ENCODE peak calls at places on chromosome 12, in four cellular contexts. T is IMR-90, Q is H9, G is mesendoderm. M is an unnamed sample.

GRCh38 chr12:30792648-30793499 is 38.1 kb upstream of the CAPRIN2 start:
- DNase-seq in G (peak), T (peak), Q (no peak), M (no peak)

GRCh38 chr12:47819902-47820630 is at the start of gene HDAC7:
- DNase-seq in Q (peak), T (peak), G (peak), M (peak)

GRCh38 chr12:17062296-17063061 is 456.5 kb upstream of the LMO3 start:
- DNase-seq in Q (no peak), G (no peak), T (no peak), M (no peak)

GRCh38 chr12:29521951-29522350 is 24.5 kb upstream of the OVCH1 start:
- DNase-seq in Q (no peak), T (peak), G (no peak), M (no peak)

GRCh38 chr12:16385779-16386646 is 38.6 kb downstream of the MGST1 start:
- DNase-seq in Q (peak), T (peak), G (peak), M (peak)

GRCh38 chr12:2255301-2255700 is 202.5 kb downstream of the CACNA1C start:
- DNase-seq in G (no peak), T (no peak), Q (no peak), M (no peak)

GRCh38 chr12:94595152-94595551 is 55.2 kb downstream of the TMCC3 start:
- DNase-seq in T (no peak), Q (no peak), G (no peak), M (no peak)

GRCh38 chr12:132437252-132438138 is 52.5 kb upstream of the FBRSL1 start:
- DNase-seq in G (peak), Q (peak), T (no peak), M (no peak)

GRCh38 chr12:114636723-114637480 is 47.1 kb downstream of the TBX3 start:
- DNase-seq in T (peak), Q (peak), G (peak), M (no peak)

DNA sequence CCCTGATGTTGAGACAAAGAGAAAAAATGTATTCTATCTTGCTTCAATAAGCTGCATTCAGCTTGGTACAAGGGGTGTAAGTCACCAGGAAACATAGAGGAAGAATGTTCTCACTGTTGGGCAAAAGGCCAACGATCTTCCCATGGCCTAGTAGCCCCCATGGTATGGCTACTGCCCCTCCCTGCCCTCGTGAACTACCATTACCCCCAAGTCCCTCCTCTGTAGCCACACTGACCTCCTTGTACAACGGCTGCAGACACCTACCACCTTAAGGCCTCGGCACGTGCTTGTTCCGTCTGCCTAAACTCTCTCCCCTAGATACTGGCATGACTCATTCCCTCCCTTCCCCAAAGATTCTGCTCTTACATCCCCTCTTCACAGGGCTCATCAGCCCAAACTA is 81.9 kb upstream of the ANO2 start:
- DNase-seq in Q (peak), G (no peak), T (no peak), M (no peak)
- H4K8ac ChIP-seq in Q (no peak), G (no peak), T (no peak), M (no peak)

GRCh38 chr12:93442411-93443340 is 929 bp upstream of the UBE2N start:
- DNase-seq in T (peak), G (peak), Q (no peak), M (no peak)
- H4K8ac ChIP-seq in T (peak), G (no peak), Q (no peak), M (peak)

GRCh38 chr12:108839890-108840230 is 17.5 kb downstream of the SSH1 start:
- DNase-seq in G (no peak), Q (no peak), T (no peak), M (no peak)
- H4K8ac ChIP-seq in G (no peak), Q (no peak), T (peak), M (no peak)

DNA sequence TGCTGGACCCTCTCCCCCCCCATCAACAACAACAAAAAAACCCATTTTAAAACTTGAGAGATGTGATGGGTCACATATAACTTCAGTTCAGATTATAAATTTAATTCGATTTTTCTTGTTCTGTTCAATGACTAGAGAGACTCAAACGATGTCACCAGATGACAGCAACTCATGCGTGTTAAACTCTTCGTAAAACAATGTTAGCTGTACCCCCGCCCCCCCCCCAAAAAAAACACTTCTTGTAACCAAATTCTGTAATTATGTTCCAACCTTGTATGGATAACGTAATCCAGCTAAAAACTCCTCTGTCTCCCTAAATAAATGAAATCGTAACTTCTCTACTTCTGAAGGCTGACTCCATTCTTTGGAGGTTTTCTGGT is 614 bp upstream of the NACA start:
- DNase-seq in T (no peak), Q (no peak), G (no peak), M (no peak)
- H4K8ac ChIP-seq in T (peak), Q (no peak), G (no peak), M (no peak)

GRCh38 chr12:32532951-32533350 is 133.6 kb downstream of the FGD4 start:
- DNase-seq in T (no peak), G (peak), Q (no peak), M (no peak)

GRCh38 chr12:32534698-32535097 is 135.3 kb downstream of the FGD4 start:
- DNase-seq in Q (no peak), T (no peak), G (no peak), M (no peak)

GRCh38 chr12:32536000-32536345 is 136.6 kb downstream of the FGD4 start:
- DNase-seq in T (no peak), Q (no peak), G (no peak), M (no peak)

GRCh38 chr12:32533971-32534590 is 134.7 kb downstream of the FGD4 start:
- DNase-seq in T (peak), Q (peak), G (peak), M (no peak)

GRCh38 chr12:32535260-32535999 is 136.1 kb downstream of the FGD4 start:
- DNase-seq in G (peak), T (peak), Q (peak), M (no peak)
- H4K8ac ChIP-seq in G (no peak), T (no peak), Q (no peak), M (no peak)

GRCh38 chr12:116759783-116760581 is 21.9 kb downstream of the RNFT2 start:
- DNase-seq in G (peak), T (no peak), Q (peak), M (no peak)
- H4K8ac ChIP-seq in G (no peak), T (no peak), Q (peak), M (no peak)

DNA sequence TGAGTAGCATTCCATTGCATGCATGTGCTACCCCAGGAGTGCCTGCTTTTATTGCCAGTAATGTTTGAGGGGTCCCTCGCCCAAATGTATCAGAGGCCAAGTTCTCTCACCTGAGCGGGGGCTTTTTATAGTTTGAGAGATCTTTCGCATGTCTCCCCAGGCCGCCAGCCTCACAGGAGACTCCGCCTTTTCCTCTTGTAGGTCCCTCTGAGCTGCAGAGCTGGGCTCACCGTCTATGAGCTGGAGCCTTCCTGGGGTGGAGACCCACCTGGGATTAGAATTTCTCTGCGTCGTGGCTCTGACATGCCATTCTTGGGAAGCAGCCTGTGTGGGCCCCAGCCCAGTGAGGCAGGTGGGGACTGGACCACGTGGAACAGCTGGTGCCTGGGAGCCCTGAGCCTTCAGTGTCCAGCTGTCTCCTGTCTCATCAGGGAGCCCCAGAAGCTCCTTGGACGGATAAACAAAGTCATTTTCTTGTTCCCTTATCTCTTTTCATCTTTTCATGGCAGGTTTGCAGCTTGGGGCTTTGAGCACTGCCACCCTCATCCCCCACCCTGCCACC is 261.7 kb upstream of the CRY1 start:
- DNase-seq in Q (no peak), T (no peak), G (no peak), M (no peak)
- H4K8ac ChIP-seq in Q (no peak), T (no peak), G (no peak), M (no peak)

M was measured in neuronal stem cell.